ENCODE peak calls at places on chromosomes 11 and 22, in five cellular contexts. J is MV-4-11, R is astrocyte of the hippocampus, M is DMS153, T is WTC11. D is an unnamed sample.

GRCh38 chr22:24200616-24201212 is 19.4 kb downstream of the SUSD2 start:
- DNase-seq in J (no peak), R (peak; percentile 91), M (no peak), T (no peak), D (no peak)

GRCh38 chr11:68838572-68838964 is 3.1 kb downstream of the CPT1A start:
- DNase-seq in J (no peak), R (peak; percentile 13), M (no peak), T (no peak), D (peak; percentile 66)

GRCh38 chr22:37639070-37639760 is at the start of gene SH3BP1:
- DNase-seq in J (no peak), R (peak; percentile 62), M (no peak), T (peak; percentile 81), D (peak; percentile 57)

GRCh38 chr11:134476435-134477021 is 64.5 kb upstream of the B3GAT1 start:
- DNase-seq in J (no peak), R (peak; percentile 57), M (no peak), T (peak; percentile 77), D (no peak)

GRCh38 chr22:26777402-26777801 is 120.0 kb downstream of the MIAT start:
- DNase-seq in J (no peak), R (peak; percentile 40), M (no peak), T (no peak), D (no peak)

GRCh38 chr11:64263947-64264317 is 12.6 kb downstream of the PLCB3 start:
- DNase-seq in J (no peak), R (no peak), M (no peak), T (no peak), D (no peak)

GRCh38 chr11:27865105-27865504 is 164.8 kb upstream of the BDNF start:
- DNase-seq in J (no peak), R (no peak), M (no peak), T (no peak), D (no peak)

GRCh38 chr11:403021-403760 is 9.2 kb downstream of the PKP3 start:
- DNase-seq in J (no peak), R (no peak), M (no peak), T (peak; percentile 11), D (no peak)

GRCh38 chr11:123973816-123974215 is 3.8 kb downstream of the OR10S1 start:
- DNase-seq in J (no peak), R (peak; percentile 49), M (no peak), T (no peak), D (no peak)

GRCh38 chr11:61967924-61968757 is 707 bp upstream of the FTH1 start:
- DNase-seq in J (peak; percentile 58), R (peak; percentile 64), M (peak; percentile 58), T (peak; percentile 32), D (no peak)

GRCh38 chr11:87258171-87258833 is 220.6 kb downstream of the TMEM135 start:
- DNase-seq in J (peak; percentile 2), R (no peak), M (no peak), T (no peak), D (no peak)

GRCh38 chr11:5593146-5593545 is 3.3 kb upstream of the TRIM6 start:
- DNase-seq in J (no peak), R (no peak), M (no peak), T (no peak), D (no peak)

GRCh38 chr11:85810871-85811611 is at the start of gene SYTL2:
- DNase-seq in J (peak; percentile 20), R (peak; percentile 76), M (no peak), T (peak; percentile 81), D (peak; percentile 65)

GRCh38 chr22:49783036-49783746 is 44.5 kb downstream of the BRD1 start:
- DNase-seq in J (no peak), R (no peak), M (no peak), T (no peak), D (no peak)

GRCh38 chr22:49827853-49828598 is at the start of gene BRD1:
- DNase-seq in J (peak; percentile 22), R (peak; percentile 87), M (peak; percentile 31), T (no peak), D (peak; percentile 56)

GRCh38 chr11:38788591-38788990 is 2190.6 kb upstream of the RAG2 start:
- DNase-seq in J (no peak), R (no peak), M (no peak), T (no peak), D (no peak)

GRCh38 chr22:41352058-41352457 is 29.7 kb upstream of the TEF start:
- DNase-seq in J (peak; percentile 20), R (peak; percentile 46), M (no peak), T (no peak), D (no peak)

GRCh38 chr11:65505434-65506315 is 6.8 kb downstream of the MALAT1 start:
- DNase-seq in J (no peak), R (peak; percentile 56), M (no peak), T (no peak), D (no peak)

GRCh38 chr11:61734767-61735166 is 17.7 kb upstream of the MYRF start:
- DNase-seq in J (no peak), R (no peak), M (no peak), T (no peak), D (no peak)

GRCh38 chr22:49767355-49768062 is 60.2 kb downstream of the BRD1 start:
- DNase-seq in J (peak; percentile 53), R (peak; percentile 60), M (peak; percentile 3), T (peak; percentile 66), D (no peak)

GRCh38 chr11:125257185-125257584 is 92.6 kb downstream of the PKNOX2 start:
- DNase-seq in J (no peak), R (no peak), M (no peak), T (peak; percentile 69), D (no peak)

GRCh38 chr22:36936362-36937116 is 23.1 kb downstream of the CSF2RB start:
- DNase-seq in J (peak; percentile 28), R (no peak), M (no peak), T (no peak), D (no peak)

GRCh38 chr11:21949741-21950413 is 243.0 kb upstream of the ANO5 start:
- DNase-seq in J (no peak), R (no peak), M (no peak), T (no peak), D (no peak)

GRCh38 chr22:48451891-48452290 is 1375.8 kb downstream of the BRD1 start:
- DNase-seq in J (no peak), R (no peak), M (no peak), T (no peak), D (no peak)

GRCh38 chr11:77776455-77776854 is 44.1 kb downstream of the RSF1 start:
- DNase-seq in J (peak; percentile 12), R (no peak), M (peak; percentile 12), T (no peak), D (no peak)

GRCh38 chr22:45977551-45978274 is 751 bp upstream of the WNT7B start:
- DNase-seq in J (no peak), R (peak; percentile 63), M (peak; percentile 13), T (peak; percentile 41), D (no peak)

D was measured in uterus.